ENCODE peak calls at places on chromosomes 12 and 14, in ten cellular contexts. One of them, this sample, is unnamed. For H3K4me1, the result is how much of the 10 kb centered on the place peaks cover.

GRCh38 chr14:77498120-77498979 is at the start of gene ISM2:
- DNase-seq in K562: peak
- DNase-seq in GM23338: peak
- DNase-seq in prostate gland: peak
- DNase-seq in Panc1: no peak
- DNase-seq in transverse colon: peak
- DNase-seq in H1: peak
- DNase-seq in endothelial cell of umbilical vein: peak
- DNase-seq in stomach: peak
- DNase-seq in HCT116: no peak
- DNase-seq in this sample: no peak

GRCh38 chr14:71592361-71592760 is 339.9 kb upstream of the RGS6 start:
- DNase-seq in K562: no peak
- DNase-seq in GM23338: no peak
- DNase-seq in prostate gland: no peak
- DNase-seq in Panc1: no peak
- DNase-seq in transverse colon: no peak
- DNase-seq in H1: no peak
- DNase-seq in endothelial cell of umbilical vein: no peak
- DNase-seq in stomach: peak
- DNase-seq in HCT116: no peak
- DNase-seq in this sample: no peak

GRCh38 chr12:82745062-82745461 is 58.4 kb downstream of the TMTC2 start:
- DNase-seq in K562: no peak
- DNase-seq in GM23338: no peak
- DNase-seq in prostate gland: no peak
- DNase-seq in Panc1: no peak
- DNase-seq in transverse colon: no peak
- DNase-seq in H1: no peak
- DNase-seq in endothelial cell of umbilical vein: no peak
- DNase-seq in stomach: no peak
- DNase-seq in HCT116: no peak
- DNase-seq in this sample: no peak

GRCh38 chr12:108799528-108800243 is 57.7 kb downstream of the SSH1 start:
- DNase-seq in K562: no peak
- DNase-seq in GM23338: no peak
- DNase-seq in prostate gland: no peak
- DNase-seq in Panc1: no peak
- DNase-seq in transverse colon: no peak
- DNase-seq in H1: no peak
- DNase-seq in endothelial cell of umbilical vein: no peak
- DNase-seq in stomach: no peak
- DNase-seq in HCT116: no peak
- DNase-seq in this sample: no peak

GRCh38 chr14:53306926-53307325 is 153.8 kb upstream of the DDHD1 start:
- DNase-seq in K562: no peak
- DNase-seq in GM23338: no peak
- DNase-seq in prostate gland: no peak
- DNase-seq in Panc1: no peak
- DNase-seq in transverse colon: no peak
- DNase-seq in H1: no peak
- DNase-seq in endothelial cell of umbilical vein: no peak
- DNase-seq in stomach: no peak
- DNase-seq in HCT116: no peak
- DNase-seq in this sample: no peak

GRCh38 chr14:56002316-56002715 is 115.9 kb upstream of the PELI2 start:
- DNase-seq in K562: no peak
- DNase-seq in GM23338: no peak
- DNase-seq in prostate gland: no peak
- DNase-seq in Panc1: no peak
- DNase-seq in transverse colon: no peak
- DNase-seq in H1: no peak
- DNase-seq in endothelial cell of umbilical vein: no peak
- DNase-seq in stomach: no peak
- DNase-seq in HCT116: no peak
- DNase-seq in this sample: no peak

GRCh38 chr14:104659764-104660523 is 29.5 kb upstream of the INF2 start:
- DNase-seq in K562: no peak
- DNase-seq in GM23338: no peak
- DNase-seq in prostate gland: no peak
- DNase-seq in Panc1: no peak
- DNase-seq in transverse colon: no peak
- DNase-seq in H1: no peak
- DNase-seq in endothelial cell of umbilical vein: no peak
- DNase-seq in stomach: no peak
- DNase-seq in HCT116: no peak
- DNase-seq in this sample: no peak

GRCh38 chr14:102592969-102593840 is 756 bp downstream of the RCOR1 start:
- DNase-seq in K562: peak
- DNase-seq in GM23338: peak
- DNase-seq in prostate gland: peak
- DNase-seq in Panc1: no peak
- DNase-seq in transverse colon: peak
- DNase-seq in H1: peak
- DNase-seq in endothelial cell of umbilical vein: peak
- DNase-seq in stomach: peak
- DNase-seq in HCT116: no peak
- DNase-seq in this sample: no peak

GRCh38 chr12:121227294-121227693 is 17.4 kb downstream of the P2RX4 start:
- DNase-seq in K562: no peak
- DNase-seq in GM23338: no peak
- DNase-seq in prostate gland: peak
- DNase-seq in Panc1: no peak
- DNase-seq in transverse colon: peak
- DNase-seq in H1: no peak
- DNase-seq in endothelial cell of umbilical vein: no peak
- DNase-seq in stomach: peak
- DNase-seq in HCT116: no peak
- DNase-seq in this sample: no peak

GRCh38 chr14:54535126-54535525 is 25.4 kb downstream of the CGRRF1 start:
- DNase-seq in K562: no peak
- DNase-seq in GM23338: no peak
- DNase-seq in prostate gland: no peak
- DNase-seq in Panc1: no peak
- DNase-seq in transverse colon: no peak
- DNase-seq in H1: no peak
- DNase-seq in endothelial cell of umbilical vein: no peak
- DNase-seq in stomach: no peak
- DNase-seq in HCT116: no peak
- DNase-seq in this sample: no peak

GRCh38 chr14:72559227-72559626 is 334.7 kb downstream of the DPF3 start:
- DNase-seq in K562: no peak
- DNase-seq in GM23338: no peak
- DNase-seq in prostate gland: no peak
- DNase-seq in Panc1: no peak
- DNase-seq in transverse colon: no peak
- DNase-seq in H1: no peak
- DNase-seq in endothelial cell of umbilical vein: peak
- DNase-seq in stomach: no peak
- DNase-seq in HCT116: no peak
- DNase-seq in this sample: no peak

GRCh38 chr12:2739832-2740641 is 54.7 kb upstream of the FKBP4 start:
- DNase-seq in K562: no peak
- DNase-seq in GM23338: peak
- DNase-seq in prostate gland: peak
- DNase-seq in Panc1: no peak
- DNase-seq in transverse colon: peak
- DNase-seq in H1: no peak
- DNase-seq in endothelial cell of umbilical vein: peak
- DNase-seq in stomach: peak
- DNase-seq in HCT116: no peak
- DNase-seq in this sample: no peak

GRCh38 chr12:49662998-49663843 is 39.9 kb downstream of the PRPF40B start:
- DNase-seq in K562: peak
- DNase-seq in GM23338: peak
- DNase-seq in prostate gland: no peak
- DNase-seq in Panc1: peak
- DNase-seq in transverse colon: peak
- DNase-seq in H1: no peak
- DNase-seq in endothelial cell of umbilical vein: peak
- DNase-seq in stomach: no peak
- DNase-seq in HCT116: no peak
- DNase-seq in this sample: no peak

GRCh38 chr12:131194166-131194565 is 240.5 kb downstream of the ADGRD1 start:
- DNase-seq in K562: peak
- DNase-seq in GM23338: no peak
- DNase-seq in prostate gland: no peak
- DNase-seq in Panc1: no peak
- DNase-seq in transverse colon: no peak
- DNase-seq in H1: no peak
- DNase-seq in endothelial cell of umbilical vein: no peak
- DNase-seq in stomach: no peak
- DNase-seq in HCT116: peak
- DNase-seq in this sample: no peak
- H3K4me1 ChIP-seq in K562: under half
- H3K4me1 ChIP-seq in GM23338: under half
- H3K4me1 ChIP-seq in prostate gland: under half
- H3K4me1 ChIP-seq in Panc1: under half
- H3K4me1 ChIP-seq in transverse colon: under half
- H3K4me1 ChIP-seq in H1: under half
- H3K4me1 ChIP-seq in endothelial cell of umbilical vein: under half
- H3K4me1 ChIP-seq in stomach: under half
- H3K4me1 ChIP-seq in HCT116: under half
- H3K4me1 ChIP-seq in this sample: under half

GRCh38 chr12:77045183-77045582 is 20.2 kb downstream of the E2F7 start:
- DNase-seq in K562: no peak
- DNase-seq in GM23338: no peak
- DNase-seq in prostate gland: no peak
- DNase-seq in Panc1: no peak
- DNase-seq in transverse colon: no peak
- DNase-seq in H1: no peak
- DNase-seq in endothelial cell of umbilical vein: no peak
- DNase-seq in stomach: no peak
- DNase-seq in HCT116: no peak
- DNase-seq in this sample: no peak

GRCh38 chr12:77053259-77053658 is 12.1 kb downstream of the E2F7 start:
- DNase-seq in K562: no peak
- DNase-seq in GM23338: no peak
- DNase-seq in prostate gland: no peak
- DNase-seq in Panc1: no peak
- DNase-seq in transverse colon: no peak
- DNase-seq in H1: no peak
- DNase-seq in endothelial cell of umbilical vein: no peak
- DNase-seq in stomach: no peak
- DNase-seq in HCT116: no peak
- DNase-seq in this sample: no peak

GRCh38 chr12:77042834-77043233 is 22.5 kb downstream of the E2F7 start:
- DNase-seq in K562: no peak
- DNase-seq in GM23338: no peak
- DNase-seq in prostate gland: no peak
- DNase-seq in Panc1: no peak
- DNase-seq in transverse colon: no peak
- DNase-seq in H1: no peak
- DNase-seq in endothelial cell of umbilical vein: no peak
- DNase-seq in stomach: no peak
- DNase-seq in HCT116: no peak
- DNase-seq in this sample: no peak

GRCh38 chr12:77049767-77050353 is 15.5 kb downstream of the E2F7 start:
- DNase-seq in K562: peak
- DNase-seq in GM23338: peak
- DNase-seq in prostate gland: peak
- DNase-seq in Panc1: no peak
- DNase-seq in transverse colon: no peak
- DNase-seq in H1: no peak
- DNase-seq in endothelial cell of umbilical vein: peak
- DNase-seq in stomach: no peak
- DNase-seq in HCT116: peak
- DNase-seq in this sample: no peak

GRCh38 chr12:77047341-77048202 is 17.8 kb downstream of the E2F7 start:
- DNase-seq in K562: no peak
- DNase-seq in GM23338: no peak
- DNase-seq in prostate gland: no peak
- DNase-seq in Panc1: no peak
- DNase-seq in transverse colon: no peak
- DNase-seq in H1: no peak
- DNase-seq in endothelial cell of umbilical vein: no peak
- DNase-seq in stomach: no peak
- DNase-seq in HCT116: no peak
- DNase-seq in this sample: no peak
- TF ChIP-seq POLR2AphosphoS5 in K562: no peak
- TF ChIP-seq POLR2AphosphoS5 in GM23338: no peak
- TF ChIP-seq POLR2AphosphoS5 in prostate gland: no peak
- TF ChIP-seq POLR2AphosphoS5 in Panc1: no peak
- TF ChIP-seq POLR2AphosphoS5 in transverse colon: no peak
- TF ChIP-seq POLR2AphosphoS5 in H1: no peak
- TF ChIP-seq POLR2AphosphoS5 in endothelial cell of umbilical vein: no peak
- TF ChIP-seq POLR2AphosphoS5 in stomach: no peak
- TF ChIP-seq POLR2AphosphoS5 in HCT116: no peak
- TF ChIP-seq POLR2AphosphoS5 in this sample: no peak

GRCh38 chr14:22489957-22490950 is 98.8 kb downstream of the DAD1 start:
- DNase-seq in K562: no peak
- DNase-seq in GM23338: no peak
- DNase-seq in prostate gland: no peak
- DNase-seq in Panc1: no peak
- DNase-seq in transverse colon: no peak
- DNase-seq in H1: no peak
- DNase-seq in endothelial cell of umbilical vein: no peak
- DNase-seq in stomach: no peak
- DNase-seq in HCT116: no peak
- DNase-seq in this sample: no peak

GRCh38 chr14:22488522-22489246 is 100.3 kb downstream of the DAD1 start:
- DNase-seq in K562: no peak
- DNase-seq in GM23338: no peak
- DNase-seq in prostate gland: no peak
- DNase-seq in Panc1: no peak
- DNase-seq in transverse colon: no peak
- DNase-seq in H1: no peak
- DNase-seq in endothelial cell of umbilical vein: no peak
- DNase-seq in stomach: no peak
- DNase-seq in HCT116: no peak
- DNase-seq in this sample: no peak

GRCh38 chr14:22487401-22487800 is 101.6 kb downstream of the DAD1 start:
- DNase-seq in K562: no peak
- DNase-seq in GM23338: no peak
- DNase-seq in prostate gland: no peak
- DNase-seq in Panc1: no peak
- DNase-seq in transverse colon: no peak
- DNase-seq in H1: no peak
- DNase-seq in endothelial cell of umbilical vein: no peak
- DNase-seq in stomach: no peak
- DNase-seq in HCT116: no peak
- DNase-seq in this sample: no peak

GRCh38 chr14:22489247-22489551 is 99.8 kb downstream of the DAD1 start:
- DNase-seq in K562: no peak
- DNase-seq in GM23338: no peak
- DNase-seq in prostate gland: no peak
- DNase-seq in Panc1: no peak
- DNase-seq in transverse colon: peak
- DNase-seq in H1: no peak
- DNase-seq in endothelial cell of umbilical vein: no peak
- DNase-seq in stomach: no peak
- DNase-seq in HCT116: no peak
- DNase-seq in this sample: no peak

GRCh38 chr14:22487941-22488340 is 101.1 kb downstream of the DAD1 start:
- DNase-seq in K562: no peak
- DNase-seq in GM23338: no peak
- DNase-seq in prostate gland: no peak
- DNase-seq in Panc1: no peak
- DNase-seq in transverse colon: no peak
- DNase-seq in H1: no peak
- DNase-seq in endothelial cell of umbilical vein: no peak
- DNase-seq in stomach: no peak
- DNase-seq in HCT116: no peak
- DNase-seq in this sample: no peak
- H3K4me1 ChIP-seq in K562: under half
- H3K4me1 ChIP-seq in GM23338: under half
- H3K4me1 ChIP-seq in prostate gland: under half
- H3K4me1 ChIP-seq in Panc1: under half
- H3K4me1 ChIP-seq in transverse colon: under half
- H3K4me1 ChIP-seq in H1: under half
- H3K4me1 ChIP-seq in endothelial cell of umbilical vein: under half
- H3K4me1 ChIP-seq in stomach: under half
- H3K4me1 ChIP-seq in HCT116: under half
- H3K4me1 ChIP-seq in this sample: half or more

GRCh38 chr14:94654071-94654974 is 42.1 kb downstream of the SERPINA3 start:
- DNase-seq in K562: no peak
- DNase-seq in GM23338: no peak
- DNase-seq in prostate gland: no peak
- DNase-seq in Panc1: no peak
- DNase-seq in transverse colon: peak
- DNase-seq in H1: no peak
- DNase-seq in endothelial cell of umbilical vein: no peak
- DNase-seq in stomach: no peak
- DNase-seq in HCT116: no peak
- DNase-seq in this sample: peak
- TF ChIP-seq POLR2AphosphoS5 in K562: no peak
- TF ChIP-seq POLR2AphosphoS5 in GM23338: no peak
- TF ChIP-seq POLR2AphosphoS5 in prostate gland: no peak
- TF ChIP-seq POLR2AphosphoS5 in Panc1: no peak
- TF ChIP-seq POLR2AphosphoS5 in transverse colon: no peak
- TF ChIP-seq POLR2AphosphoS5 in H1: no peak
- TF ChIP-seq POLR2AphosphoS5 in endothelial cell of umbilical vein: no peak
- TF ChIP-seq POLR2AphosphoS5 in stomach: no peak
- TF ChIP-seq POLR2AphosphoS5 in HCT116: no peak
- TF ChIP-seq POLR2AphosphoS5 in this sample: peak